ENCODE peak calls at places on chromosomes 13 and 19, in six cellular contexts. R is HepG2, X is heart right ventricle, V is HCT116, C is osteoblast, E is esophagus muscularis mucosa. I is an unnamed sample.

GRCh38 chr13:85586422-85586831 is 212.8 kb downstream of the SLITRK6 start:
- DNase-seq in R (no peak), X (no peak), V (no peak), C (no peak), E (no peak), I (peak)

GRCh38 chr13:82803341-82803740 is 1078.9 kb downstream of the SLITRK1 start:
- DNase-seq in R (no peak), X (no peak), V (no peak), C (no peak), E (no peak), I (no peak)

GRCh38 chr13:40632915-40633314 is 33.5 kb downstream of the FOXO1 start:
- DNase-seq in R (no peak), X (no peak), V (no peak), C (no peak), E (no peak), I (no peak)

GRCh38 chr13:29359181-29359580 is 236.3 kb downstream of the SLC7A1 start:
- DNase-seq in R (no peak), X (no peak), V (no peak), C (no peak), E (peak), I (no peak)

GRCh38 chr19:5253403-5254110 is 87.1 kb downstream of the PTPRS start:
- DNase-seq in R (peak), X (no peak), V (no peak), C (peak), E (no peak), I (no peak)

GRCh38 chr13:44219808-44220544 is 153.6 kb upstream of the SERP2 start:
- DNase-seq in R (no peak), X (no peak), V (no peak), C (peak), E (no peak), I (no peak)

GRCh38 chr19:39502640-39503417 is 4.1 kb downstream of the DLL3 start:
- DNase-seq in R (peak), X (peak), V (peak), C (peak), E (no peak), I (no peak)

GRCh38 chr13:73158851-73159250 is 100.0 kb downstream of the KLF5 start:
- DNase-seq in R (no peak), X (no peak), V (no peak), C (no peak), E (no peak), I (no peak)

GRCh38 chr13:67048084-67048792 is 181.9 kb downstream of the PCDH9 start:
- DNase-seq in R (no peak), X (no peak), V (no peak), C (peak), E (no peak), I (peak)

GRCh38 chr19:45098521-45099464 is 5.8 kb downstream of the PPP1R37 start:
- DNase-seq in R (peak), X (peak), V (no peak), C (no peak), E (no peak), I (no peak)

GRCh38 chr19:47230122-47230920 is 678 bp downstream of the BBC3 start:
- DNase-seq in R (peak), X (no peak), V (no peak), C (peak), E (no peak), I (no peak)

GRCh38 chr19:3142292-3142670 is 6.4 kb downstream of the GNA15 start:
- DNase-seq in R (no peak), X (no peak), V (peak), C (peak), E (no peak), I (no peak)

GRCh38 chr19:28426902-28427232 is 786.1 kb downstream of the UQCRFS1 start:
- DNase-seq in R (no peak), X (no peak), V (no peak), C (no peak), E (no peak), I (peak)

GRCh38 chr19:45231891-45232290 is 13.3 kb downstream of the EXOC3L2 start:
- DNase-seq in R (no peak), X (no peak), V (no peak), C (peak), E (no peak), I (no peak)

GRCh38 chr19:39463403-39463802 is 17.2 kb upstream of the TIMM50 start:
- DNase-seq in R (no peak), X (no peak), V (no peak), C (no peak), E (no peak), I (no peak)

GRCh38 chr19:34357431-34357830 is 7.6 kb upstream of the GPI start:
- DNase-seq in R (no peak), X (no peak), V (no peak), C (no peak), E (no peak), I (no peak)

GRCh38 chr13:33797622-33798021 is 20.3 kb upstream of the RFC3 start:
- DNase-seq in R (no peak), X (no peak), V (no peak), C (no peak), E (no peak), I (no peak)

GRCh38 chr13:33799950-33800592 is 17.9 kb upstream of the RFC3 start:
- DNase-seq in R (peak), X (no peak), V (peak), C (peak), E (no peak), I (no peak)

GRCh38 chr13:33798023-33798422 is 19.9 kb upstream of the RFC3 start:
- DNase-seq in R (no peak), X (no peak), V (no peak), C (no peak), E (no peak), I (no peak)

GRCh38 chr13:33796095-33796494 is 21.9 kb upstream of the RFC3 start:
- DNase-seq in R (no peak), X (no peak), V (no peak), C (no peak), E (no peak), I (no peak)

GRCh38 chr13:33800646-33801186 is 17.2 kb upstream of the RFC3 start:
- DNase-seq in R (no peak), X (no peak), V (no peak), C (peak), E (no peak), I (no peak)
- TF ChIP-seq CTCF in R (no peak), X (no peak), V (no peak), C (no peak), E (no peak), I (no peak)

DNA sequence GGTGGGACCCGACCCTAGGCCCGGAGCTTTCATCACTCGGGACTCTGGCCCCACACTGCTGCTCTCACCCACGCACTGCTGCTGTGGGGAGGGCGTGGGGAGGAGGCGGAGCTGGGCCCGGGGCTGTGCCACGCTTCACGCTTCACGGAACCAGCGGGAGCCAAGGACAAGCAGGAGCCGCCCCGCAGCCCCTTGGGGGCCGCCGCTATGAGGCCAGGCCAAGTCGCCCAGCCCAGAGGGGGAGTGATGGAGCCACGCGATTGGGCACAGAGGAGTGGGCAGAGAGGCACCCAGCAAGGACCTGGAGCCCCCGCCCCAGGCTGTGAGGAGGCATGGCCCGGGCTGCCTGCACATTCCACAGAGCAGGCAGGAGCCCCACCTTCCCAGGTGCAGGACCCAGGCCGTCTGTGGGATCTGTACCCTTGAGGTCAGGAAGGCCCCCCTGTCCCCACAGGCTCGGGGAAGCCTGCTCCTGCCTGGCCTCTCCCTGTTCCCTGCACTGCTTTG is 10.2 kb upstream of the SUPT20H start:
- DNase-seq in R (no peak), X (no peak), V (no peak), C (no peak), E (no peak), I (no peak)
- H3K4me3 ChIP-seq in R (peak), X (no peak), V (no peak), C (no peak), E (no peak), I (no peak)

GRCh38 chr13:42360046-42360445 is 88.1 kb downstream of the AKAP11 start:
- DNase-seq in R (no peak), X (no peak), V (no peak), C (no peak), E (no peak), I (no peak)

GRCh38 chr13:42361701-42362100 is 89.7 kb downstream of the AKAP11 start:
- DNase-seq in R (no peak), X (no peak), V (no peak), C (no peak), E (no peak), I (no peak)

GRCh38 chr13:42363941-42364612 is 92.1 kb downstream of the AKAP11 start:
- DNase-seq in R (no peak), X (no peak), V (no peak), C (no peak), E (peak), I (peak)

GRCh38 chr13:42367836-42368235 is 95.9 kb downstream of the AKAP11 start:
- DNase-seq in R (no peak), X (no peak), V (no peak), C (no peak), E (no peak), I (no peak)

GRCh38 chr13:42364613-42365000 is 92.7 kb downstream of the AKAP11 start:
- DNase-seq in R (no peak), X (no peak), V (no peak), C (peak), E (peak), I (no peak)
- TF ChIP-seq CTCF in R (no peak), X (no peak), V (no peak), C (no peak), E (no peak), I (no peak)

DNA sequence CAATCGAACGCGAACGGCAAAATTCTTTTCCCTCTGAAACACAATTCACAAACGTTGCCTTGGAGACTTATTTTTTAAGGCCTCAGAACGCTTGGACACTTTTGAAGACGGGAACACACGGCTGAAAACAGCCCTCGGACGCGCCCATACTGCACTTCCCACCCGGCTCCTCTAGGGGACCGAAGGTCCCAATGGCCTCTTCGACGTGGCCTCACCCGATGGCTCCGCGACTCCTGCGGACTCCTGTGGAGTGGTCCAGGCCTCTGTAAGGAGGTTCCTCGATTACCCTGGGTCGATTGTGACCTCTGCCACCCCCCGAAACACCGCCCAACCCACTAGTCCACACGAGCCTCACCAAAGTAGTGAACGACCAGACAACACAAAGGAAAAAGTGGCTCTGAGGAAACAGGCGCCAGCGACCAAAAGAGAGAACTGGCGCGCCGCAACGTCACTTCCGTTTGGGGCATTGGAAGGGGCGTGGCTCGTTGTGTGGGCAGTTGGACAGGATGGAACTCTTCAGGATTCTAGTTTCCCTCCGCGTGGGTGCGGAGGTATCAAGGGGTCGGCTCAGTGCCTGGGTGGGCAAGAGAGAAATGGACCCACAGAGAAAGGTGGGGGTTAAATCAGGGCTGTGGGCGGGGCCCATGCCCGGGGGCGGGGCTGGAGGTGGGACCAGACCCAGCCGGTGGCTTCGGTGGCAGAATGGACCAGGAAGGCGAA is at the start of gene ZNF560:
- DNase-seq in R (no peak), X (no peak), V (no peak), C (no peak), E (no peak), I (no peak)
- H3K4me3 ChIP-seq in R (no peak), X (no peak), V (no peak), C (peak), E (no peak), I (peak)

GRCh38 chr13:111050539-111050879 is 64.6 kb upstream of the ARHGEF7 start:
- DNase-seq in R (no peak), X (no peak), V (no peak), C (no peak), E (peak), I (no peak)

GRCh38 chr13:111048387-111048786 is 66.7 kb upstream of the ARHGEF7 start:
- DNase-seq in R (no peak), X (no peak), V (no peak), C (no peak), E (peak), I (no peak)

GRCh38 chr13:111051041-111051440 is 64.1 kb upstream of the ARHGEF7 start:
- DNase-seq in R (no peak), X (no peak), V (no peak), C (no peak), E (peak), I (no peak)

GRCh38 chr13:111051656-111052232 is 63.4 kb upstream of the ARHGEF7 start:
- DNase-seq in R (no peak), X (no peak), V (no peak), C (no peak), E (peak), I (no peak)

DNA sequence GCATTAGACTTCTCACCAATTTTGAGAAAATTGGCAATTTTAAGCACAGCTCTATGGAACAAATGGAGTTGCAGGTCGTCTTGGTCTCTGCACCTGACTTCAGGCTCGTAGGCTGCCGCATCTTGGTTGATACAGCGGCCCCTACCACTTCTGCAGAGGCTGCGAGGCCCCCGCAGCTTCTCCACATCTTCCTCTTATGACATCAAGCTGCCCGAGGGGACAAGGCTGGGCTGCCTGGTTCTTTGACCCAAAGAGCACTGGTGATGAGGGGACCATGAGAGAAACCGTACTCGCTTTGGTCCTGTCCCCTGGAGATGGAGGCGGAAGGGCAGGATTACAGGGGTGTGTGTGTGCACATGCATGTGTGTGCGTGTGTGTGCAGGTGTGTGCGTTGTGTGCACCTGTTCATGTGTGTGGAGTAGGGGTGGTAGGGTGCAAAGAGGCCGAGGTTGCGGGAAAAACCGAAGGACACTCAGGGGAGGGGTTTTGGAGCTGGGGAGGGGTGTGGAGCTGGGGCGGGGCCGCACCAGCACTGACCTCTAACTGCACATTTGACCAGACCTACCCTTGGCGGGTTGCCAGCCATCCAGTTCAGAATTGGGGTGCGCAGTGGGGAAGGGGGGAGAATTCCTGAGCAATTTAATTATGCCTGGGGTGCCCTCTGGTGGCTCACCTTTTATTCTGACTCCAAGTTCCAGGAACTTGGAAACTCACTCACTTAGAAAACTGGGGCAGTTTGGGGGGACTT is 65.1 kb upstream of the ARHGEF7 start:
- DNase-seq in R (no peak), X (peak), V (no peak), C (no peak), E (peak), I (no peak)
- TF ChIP-seq CTCF in R (peak), X (peak), V (peak), C (peak), E (peak), I (peak)

GRCh38 chr19:48253999-48254398 is 1.7 kb downstream of the CARD8 start:
- DNase-seq in R (no peak), X (no peak), V (no peak), C (no peak), E (no peak), I (no peak)
- H3K4me3 ChIP-seq in R (no peak), X (no peak), V (no peak), C (no peak), E (no peak), I (no peak)

DNA sequence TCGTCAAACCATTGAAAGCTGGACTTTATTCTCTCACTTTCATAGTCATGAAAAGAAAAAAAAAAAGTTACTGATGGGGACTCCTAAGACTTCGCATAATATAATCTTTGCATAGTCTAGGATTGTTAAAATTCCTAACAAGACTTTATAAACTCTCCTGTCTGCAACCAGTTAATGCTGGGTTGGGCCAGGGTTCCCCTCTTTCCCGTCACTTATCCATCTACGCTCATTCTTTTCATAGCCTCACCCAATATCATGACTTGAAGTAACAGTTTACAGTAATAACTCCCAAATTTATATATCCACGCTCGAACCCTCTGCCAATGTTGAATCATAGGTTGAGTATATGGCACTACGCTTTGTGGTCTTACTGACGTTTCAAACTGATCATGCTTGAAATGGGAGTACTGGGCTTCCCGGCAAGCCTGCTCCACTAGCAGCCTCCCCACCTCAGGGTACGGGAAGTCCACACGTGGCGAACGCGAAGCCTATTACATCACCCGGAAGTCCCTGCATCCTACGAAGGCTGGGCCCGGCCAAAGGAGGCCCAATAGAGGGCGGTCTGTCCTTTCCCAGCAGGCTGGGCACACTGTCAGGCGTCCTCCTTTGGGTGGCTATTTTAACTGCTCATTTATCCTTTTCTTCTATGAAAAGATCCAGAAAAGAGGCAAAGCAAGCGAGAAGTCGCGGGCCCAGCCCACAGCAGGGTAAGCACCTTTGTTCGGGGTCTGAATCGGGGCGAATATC is 694 bp upstream of the ZNF460 start:
- DNase-seq in R (peak), X (peak), V (peak), C (peak), E (peak), I (peak)
- TF ChIP-seq CTCF in R (peak), X (peak), V (peak), C (peak), E (peak), I (peak)

GRCh38 chr19:50719566-50719965 is at the start of gene SHANK1:
- DNase-seq in R (no peak), X (no peak), V (no peak), C (peak), E (no peak), I (no peak)

GRCh38 chr19:50717891-50718254 is 1.7 kb downstream of the SHANK1 start:
- DNase-seq in R (no peak), X (no peak), V (no peak), C (peak), E (no peak), I (no peak)

GRCh38 chr19:50719119-50719435 is 525 bp downstream of the SHANK1 start:
- DNase-seq in R (no peak), X (no peak), V (no peak), C (no peak), E (no peak), I (no peak)

GRCh38 chr19:50717026-50717723 is 2.4 kb downstream of the SHANK1 start:
- DNase-seq in R (no peak), X (no peak), V (no peak), C (peak), E (no peak), I (no peak)

DNA sequence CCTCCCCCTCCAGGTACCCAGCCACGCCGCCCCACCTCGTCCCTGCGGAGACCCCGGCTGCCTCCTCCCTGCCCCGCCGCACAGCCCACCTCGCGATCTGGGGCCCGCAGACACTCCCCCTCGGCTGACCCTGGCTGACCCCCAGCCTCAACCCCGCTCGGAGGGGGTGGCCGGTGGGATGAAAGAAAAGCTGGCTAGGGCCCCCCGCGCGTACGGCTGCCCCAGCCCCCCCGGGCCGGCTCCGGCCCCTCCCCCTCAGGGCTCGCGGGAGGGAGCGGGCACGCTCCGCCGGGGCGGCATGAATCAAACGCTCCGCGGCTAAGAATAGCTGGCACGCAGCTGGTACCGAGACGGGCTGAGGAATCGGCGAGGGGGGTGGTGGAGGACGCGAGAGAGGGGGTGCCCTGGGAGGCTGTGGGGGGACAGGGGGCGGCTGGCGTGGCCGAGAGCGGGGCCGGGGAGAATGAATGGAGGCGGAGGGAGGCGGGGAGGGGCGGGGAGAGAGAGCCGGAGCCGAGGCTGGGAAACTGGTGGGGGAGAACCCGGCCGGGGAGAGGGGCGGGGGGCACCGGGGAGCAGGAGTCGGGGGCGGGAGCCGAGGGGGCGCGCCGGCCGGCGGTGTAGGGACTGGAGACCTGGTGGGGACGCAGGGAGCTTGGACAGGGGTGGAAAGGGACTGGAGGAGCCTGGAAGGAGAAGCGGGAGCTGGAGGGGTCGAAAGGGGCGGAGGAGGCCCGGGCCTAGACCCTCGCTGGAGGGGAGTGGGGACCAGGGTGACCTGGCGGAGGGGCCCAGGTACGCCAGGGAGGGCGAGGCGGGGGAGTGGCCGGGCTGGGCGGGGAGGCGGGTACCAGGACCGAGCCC is 1.1 kb downstream of the SHANK1 start:
- DNase-seq in R (no peak), X (no peak), V (no peak), C (peak), E (no peak), I (no peak)
- H3K4me3 ChIP-seq in R (no peak), X (peak), V (peak), C (peak), E (peak), I (peak)

I was measured in kidney epithelial cell.